ENCODE peak calls at places on chromosomes 2 and 18, in ten cellular contexts. B, K, A, X, P, J, R, D, Q and H are unnamed samples.

GRCh38 chr18:12321331-12321730 is 13.3 kb downstream of the TUBB6 start:
- DNase-seq in B (no peak), K (no peak), A (peak; percentile 53), X (peak; percentile 24), P (no peak), J (peak; percentile 84), R (peak; percentile 50), D (no peak), Q (no peak), H (no peak)

GRCh38 chr2:109226612-109227011 is 97.6 kb downstream of the SH3RF3 start:
- DNase-seq in B (no peak), K (no peak), A (no peak), X (no peak), P (no peak), J (no peak), R (no peak), D (no peak), Q (no peak), H (no peak)

GRCh38 chr2:150832686-150833085 is 345.2 kb upstream of the RND3 start:
- DNase-seq in B (no peak), K (no peak), A (no peak), X (peak; percentile 61), P (no peak), J (no peak), R (no peak), D (no peak), Q (no peak), H (no peak)

GRCh38 chr2:43136862-43137261 is 89.5 kb downstream of the ZFP36L2 start:
- DNase-seq in B (no peak), K (no peak), A (no peak), X (no peak), P (no peak), J (peak; percentile 28), R (peak; percentile 47), D (no peak), Q (peak; percentile 92), H (peak; percentile 74)

GRCh38 chr2:54962511-54962910 is 87.7 kb downstream of the RTN4 start:
- DNase-seq in B (no peak), K (no peak), A (no peak), X (no peak), P (no peak), J (no peak), R (no peak), D (no peak), Q (no peak), H (no peak)

GRCh38 chr2:37561615-37562569 is 109.5 kb downstream of the CDC42EP3 start:
- DNase-seq in B (peak; percentile 18), K (no peak), A (no peak), X (peak; percentile 91), P (peak; percentile 70), J (peak; percentile 32), R (peak; percentile 82), D (peak; percentile 88), Q (no peak), H (no peak)

GRCh38 chr2:147149589-147150245 is 695.1 kb upstream of the ACVR2A start:
- DNase-seq in B (no peak), K (no peak), A (no peak), X (peak; percentile 93), P (no peak), J (no peak), R (no peak), D (peak; percentile 75), Q (no peak), H (no peak)

GRCh38 chr2:129748653-129749052 is 230.8 kb upstream of the RAB6C start:
- DNase-seq in B (no peak), K (no peak), A (no peak), X (no peak), P (no peak), J (peak; percentile 85), R (no peak), D (no peak), Q (no peak), H (no peak)

GRCh38 chr2:39437522-39438296 is 624 bp upstream of the MAP4K3 start:
- DNase-seq in B (peak; percentile 23), K (peak; percentile 35), A (peak; percentile 35), X (peak; percentile 51), P (no peak), J (peak; percentile 70), R (peak; percentile 87), D (peak; percentile 32), Q (peak; percentile 36), H (peak; percentile 5)

GRCh38 chr2:238449909-238450417 is 23.2 kb downstream of the ASB1 start:
- DNase-seq in B (no peak), K (no peak), A (no peak), X (peak; percentile 74), P (no peak), J (no peak), R (no peak), D (peak; percentile 66), Q (no peak), H (no peak)

GRCh38 chr2:214410128-214410775 is 602 bp upstream of the VWC2L start:
- DNase-seq in B (no peak), K (peak; percentile 43), A (no peak), X (no peak), P (no peak), J (no peak), R (no peak), D (no peak), Q (no peak), H (no peak)

GRCh38 chr18:61842146-61842545 is 50.7 kb downstream of the RNF152 start:
- DNase-seq in B (no peak), K (no peak), A (no peak), X (no peak), P (no peak), J (no peak), R (peak; percentile 58), D (no peak), Q (no peak), H (no peak)

GRCh38 chr2:53859354-53860159 is at the start of gene GPR75:
- DNase-seq in B (no peak), K (no peak), A (no peak), X (peak; percentile 76), P (no peak), J (peak; percentile 76), R (no peak), D (peak; percentile 21), Q (no peak), H (no peak)

GRCh38 chr2:85423525-85423924 is 5.0 kb downstream of the SH2D6 start:
- DNase-seq in B (no peak), K (no peak), A (no peak), X (no peak), P (no peak), J (peak; percentile 74), R (no peak), D (no peak), Q (no peak), H (no peak)

GRCh38 chr2:43609304-43609883 is 13.6 kb upstream of the THADA start:
- DNase-seq in B (peak; percentile 60), K (peak; percentile 34), A (no peak), X (peak; percentile 73), P (peak; percentile 61), J (peak; percentile 82), R (peak; percentile 57), D (peak; percentile 62), Q (peak; percentile 21), H (peak; percentile 33)

GRCh38 chr2:18369750-18370149 is 190.7 kb downstream of the RDH14 start:
- DNase-seq in B (no peak), K (no peak), A (no peak), X (peak; percentile 69), P (no peak), J (no peak), R (no peak), D (no peak), Q (no peak), H (no peak)

GRCh38 chr2:108620656-108621055 is 86.4 kb downstream of the LIMS1 start:
- DNase-seq in B (no peak), K (no peak), A (no peak), X (no peak), P (no peak), J (no peak), R (no peak), D (no peak), Q (no peak), H (no peak)

GRCh38 chr2:64400733-64401500 is 53.0 kb upstream of the LGALSL start:
- DNase-seq in B (no peak), K (no peak), A (no peak), X (no peak), P (no peak), J (peak; percentile 54), R (no peak), D (no peak), Q (no peak), H (no peak)

GRCh38 chr2:138059967-138060635 is 95.8 kb downstream of the HNMT start:
- DNase-seq in B (no peak), K (peak; percentile 10), A (no peak), X (peak; percentile 69), P (peak; percentile 44), J (no peak), R (no peak), D (peak; percentile 75), Q (no peak), H (no peak)

GRCh38 chr2:44934962-44935853 is 6.3 kb upstream of the SIX3 start:
- DNase-seq in B (no peak), K (no peak), A (no peak), X (peak; percentile 47), P (no peak), J (peak; percentile 55), R (no peak), D (no peak), Q (no peak), H (no peak)

GRCh38 chr2:175017618-175018414 is 12.6 kb upstream of the CHN1 start:
- DNase-seq in B (no peak), K (no peak), A (no peak), X (peak; percentile 39), P (no peak), J (no peak), R (no peak), D (no peak), Q (no peak), H (no peak)

GRCh38 chr2:30569991-30570390 is 122.9 kb downstream of the LCLAT1 start:
- DNase-seq in B (no peak), K (no peak), A (no peak), X (peak; percentile 20), P (peak; percentile 10), J (no peak), R (no peak), D (peak; percentile 14), Q (no peak), H (no peak)

GRCh38 chr2:239946570-239947311 is 78.4 kb downstream of the NDUFA10 start:
- DNase-seq in B (no peak), K (no peak), A (no peak), X (no peak), P (no peak), J (no peak), R (no peak), D (no peak), Q (no peak), H (no peak)

GRCh38 chr2:68900496-68901198 is 29.4 kb upstream of the BMP10 start:
- DNase-seq in B (no peak), K (no peak), A (no peak), X (no peak), P (no peak), J (no peak), R (peak; percentile 19), D (no peak), Q (no peak), H (no peak)

GRCh38 chr2:154694881-154695280 is 3.6 kb upstream of the KCNJ3 start:
- DNase-seq in B (no peak), K (no peak), A (no peak), X (no peak), P (no peak), J (no peak), R (no peak), D (no peak), Q (no peak), H (no peak)

GRCh38 chr2:224722777-224723176 is 6.6 kb upstream of the CCDC195 start:
- DNase-seq in B (no peak), K (no peak), A (no peak), X (no peak), P (no peak), J (peak; percentile 9), R (no peak), D (no peak), Q (no peak), H (no peak)

GRCh38 chr2:146128216-146128615 is 1608.3 kb upstream of the ZEB2 start:
- DNase-seq in B (no peak), K (no peak), A (no peak), X (no peak), P (no peak), J (no peak), R (no peak), D (no peak), Q (no peak), H (no peak)

GRCh38 chr18:51030537-51031258 is 685 bp downstream of the SMAD4 start:
- DNase-seq in B (peak; percentile 44), K (peak; percentile 29), A (peak; percentile 47), X (peak; percentile 87), P (no peak), J (peak; percentile 91), R (peak; percentile 66), D (peak; percentile 44), Q (peak; percentile 68), H (peak; percentile 54)